ENCODE peak calls at places on chromosomes 4 and X, in five cellular contexts. A is SK-N-SH, W is brain microvascular endothelial cell, N is tibial nerve, V is cardiac muscle cell. Y is an unnamed sample.

GRCh38 chr4:25440478-25441030 is 63.5 kb downstream of the ANAPC4 start:
- DNase-seq in A (no peak), W (no peak), N (no peak), V (peak; percentile 93), Y (no peak)

GRCh38 chr4:98720871-98721480 is 62.6 kb upstream of the TSPAN5 start:
- DNase-seq in A (no peak), W (peak; percentile 14), N (no peak), V (no peak), Y (no peak)

GRCh38 chr4:51843309-51844156 is 580 bp downstream of the DCUN1D4 start:
- DNase-seq in A (peak; percentile 83), W (peak; percentile 53), N (peak; percentile 71), V (peak; percentile 76), Y (no peak)

GRCh38 chrX:108396188-108396885 is 41.9 kb downstream of the COL4A6 start:
- DNase-seq in A (no peak), W (no peak), N (no peak), V (no peak), Y (no peak)

GRCh38 chr4:78219825-78220224 is 162.7 kb downstream of the FRAS1 start:
- DNase-seq in A (no peak), W (no peak), N (no peak), V (no peak), Y (no peak)

GRCh38 chr4:61200991-61201526 is 933 bp downstream of the ADGRL3 start:
- DNase-seq in A (peak; percentile 56), W (peak; percentile 45), N (peak; percentile 7), V (peak; percentile 52), Y (no peak)

GRCh38 chr4:19438228-19438627 is 813.5 kb upstream of the SLIT2 start:
- DNase-seq in A (no peak), W (no peak), N (no peak), V (no peak), Y (no peak)

GRCh38 chr4:6674500-6675149 is 19.1 kb upstream of the S100P start:
- DNase-seq in A (peak; percentile 62), W (peak; percentile 7), N (no peak), V (peak; percentile 27), Y (peak; percentile 49)

GRCh38 chr4:87916636-87917035 is 58.9 kb upstream of the SPP1 start:
- DNase-seq in A (no peak), W (peak; percentile 38), N (no peak), V (peak; percentile 4), Y (no peak)

GRCh38 chr4:152605031-152605430 is 69.1 kb upstream of the FBXW7 start:
- DNase-seq in A (no peak), W (no peak), N (no peak), V (no peak), Y (no peak)

GRCh38 chr4:48342559-48342878 is 1.2 kb downstream of the SLAIN2 start:
- DNase-seq in A (no peak), W (no peak), N (no peak), V (no peak), Y (peak; percentile 31)

GRCh38 chr4:22019676-22020075 is 71.1 kb upstream of the KCNIP4 start:
- DNase-seq in A (no peak), W (no peak), N (no peak), V (peak; percentile 4), Y (no peak)

GRCh38 chrX:38717871-38718270 is 83.4 kb upstream of the MID1IP1 start:
- DNase-seq in A (peak; percentile 32), W (peak; percentile 3), N (no peak), V (peak; percentile 23), Y (no peak)

GRCh38 chr4:10192331-10192730 is 75.7 kb upstream of the WDR1 start:
- DNase-seq in A (no peak), W (no peak), N (no peak), V (no peak), Y (no peak)

GRCh38 chr4:15489551-15489950 is 19.9 kb downstream of the CC2D2A start:
- DNase-seq in A (no peak), W (no peak), N (no peak), V (no peak), Y (no peak)

GRCh38 chr4:98468744-98469143 is 189.7 kb downstream of the TSPAN5 start:
- DNase-seq in A (no peak), W (peak; percentile 47), N (no peak), V (peak; percentile 78), Y (no peak)

GRCh38 chr4:168877407-168877778 is 132.7 kb downstream of the CBR4 start:
- DNase-seq in A (no peak), W (no peak), N (peak; percentile 15), V (no peak), Y (no peak)

GRCh38 chr4:125132281-125132680 is 182.5 kb upstream of the FAT4 start:
- DNase-seq in A (no peak), W (no peak), N (peak; percentile 5), V (no peak), Y (no peak)

GRCh38 chrX:126376465-126376864 is 176.1 kb downstream of the DCAF12L1 start:
- DNase-seq in A (no peak), W (no peak), N (no peak), V (no peak), Y (no peak)

GRCh38 chrX:105999294-105999693 is 39.2 kb downstream of the SERPINA7 start:
- DNase-seq in A (no peak), W (no peak), N (no peak), V (no peak), Y (no peak)

GRCh38 chr4:7335363-7336066 is 99.2 kb downstream of the PSAPL1 start:
- DNase-seq in A (peak; percentile 83), W (no peak), N (peak; percentile 47), V (peak; percentile 48), Y (peak; percentile 66)

GRCh38 chr4:100872811-100873210 is 355.0 kb upstream of the EMCN start:
- DNase-seq in A (no peak), W (peak; percentile 19), N (no peak), V (no peak), Y (no peak)

GRCh38 chr4:182231080-182231479 is 12.1 kb upstream of the TENM3 start:
- DNase-seq in A (no peak), W (peak; percentile 31), N (no peak), V (no peak), Y (no peak)

GRCh38 chr4:71130827-71131603 is 137.6 kb downstream of the DCK start:
- DNase-seq in A (no peak), W (peak; percentile 72), N (no peak), V (peak; percentile 60), Y (no peak)

GRCh38 chr4:115781528-115782146 is 668.2 kb upstream of the NDST4 start:
- DNase-seq in A (no peak), W (no peak), N (no peak), V (no peak), Y (no peak)

GRCh38 chr4:148574502-148574901 is 132.3 kb upstream of the NR3C2 start:
- DNase-seq in A (no peak), W (peak; percentile 37), N (no peak), V (no peak), Y (no peak)

GRCh38 chrX:29478336-29479069 is 736.9 kb upstream of the MAGEB2 start:
- DNase-seq in A (peak; percentile 56), W (peak; percentile 1), N (no peak), V (peak; percentile 55), Y (no peak)

GRCh38 chr4:139984459-139984858 is 169.5 kb downstream of the MAML3 start:
- DNase-seq in A (no peak), W (no peak), N (no peak), V (no peak), Y (no peak)

GRCh38 chr4:138938371-138938699 is 77.2 kb upstream of the NOCT start:
- DNase-seq in A (peak; percentile 42), W (no peak), N (no peak), V (peak; percentile 72), Y (no peak)

GRCh38 chrX:100424012-100424411 is 13.9 kb upstream of the PCDH19 start:
- DNase-seq in A (no peak), W (no peak), N (no peak), V (no peak), Y (no peak)
- TF ChIP-seq CTCF in A (peak; percentile 32), W (peak; percentile 9), N (no peak), V (peak; percentile 15), Y (no peak)

DNA sequence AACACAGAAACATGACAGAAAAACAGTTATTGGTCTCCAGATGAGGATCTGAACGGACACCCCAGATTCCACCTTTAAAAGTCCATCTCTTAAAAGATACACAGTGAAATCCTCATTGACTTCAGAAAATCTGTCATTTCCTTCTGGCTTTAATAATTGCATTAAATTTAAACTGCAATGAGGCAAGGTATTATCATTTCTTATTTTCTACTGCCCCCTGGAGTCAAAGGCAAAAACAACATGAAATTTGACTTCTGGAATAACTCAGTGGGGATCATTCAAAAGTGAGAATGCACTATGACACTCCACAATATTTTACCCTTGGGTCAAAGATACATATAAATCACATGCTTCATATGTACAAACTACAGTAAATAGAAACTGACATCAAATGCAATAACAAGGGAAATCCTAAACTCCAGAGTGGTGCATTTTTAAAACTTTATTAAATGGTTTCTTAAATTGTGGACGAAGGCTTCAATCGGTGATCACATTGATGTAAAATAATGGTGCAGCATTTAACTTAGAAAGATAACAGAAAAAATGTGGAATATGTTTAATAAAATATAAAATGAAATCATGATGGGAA is 56.4 kb upstream of the SPANXN1 start:
- DNase-seq in A (peak; percentile 12), W (peak; percentile 5), N (no peak), V (peak; percentile 0), Y (no peak)
- TF ChIP-seq CTCF in A (peak; percentile 73), W (peak; percentile 25), N (peak; percentile 25), V (peak; percentile 19), Y (no peak)

GRCh38 chr4:882646-883045 is 49.5 kb downstream of the GAK start:
- DNase-seq in A (no peak), W (no peak), N (no peak), V (no peak), Y (no peak)

GRCh38 chr4:878796-879729 is 53.1 kb downstream of the GAK start:
- DNase-seq in A (no peak), W (no peak), N (no peak), V (no peak), Y (no peak)

GRCh38 chr4:881709-882108 is 50.4 kb downstream of the GAK start:
- DNase-seq in A (no peak), W (no peak), N (no peak), V (no peak), Y (no peak)

GRCh38 chr4:879730-880079 is 52.4 kb downstream of the GAK start:
- DNase-seq in A (no peak), W (no peak), N (no peak), V (no peak), Y (no peak)

DNA sequence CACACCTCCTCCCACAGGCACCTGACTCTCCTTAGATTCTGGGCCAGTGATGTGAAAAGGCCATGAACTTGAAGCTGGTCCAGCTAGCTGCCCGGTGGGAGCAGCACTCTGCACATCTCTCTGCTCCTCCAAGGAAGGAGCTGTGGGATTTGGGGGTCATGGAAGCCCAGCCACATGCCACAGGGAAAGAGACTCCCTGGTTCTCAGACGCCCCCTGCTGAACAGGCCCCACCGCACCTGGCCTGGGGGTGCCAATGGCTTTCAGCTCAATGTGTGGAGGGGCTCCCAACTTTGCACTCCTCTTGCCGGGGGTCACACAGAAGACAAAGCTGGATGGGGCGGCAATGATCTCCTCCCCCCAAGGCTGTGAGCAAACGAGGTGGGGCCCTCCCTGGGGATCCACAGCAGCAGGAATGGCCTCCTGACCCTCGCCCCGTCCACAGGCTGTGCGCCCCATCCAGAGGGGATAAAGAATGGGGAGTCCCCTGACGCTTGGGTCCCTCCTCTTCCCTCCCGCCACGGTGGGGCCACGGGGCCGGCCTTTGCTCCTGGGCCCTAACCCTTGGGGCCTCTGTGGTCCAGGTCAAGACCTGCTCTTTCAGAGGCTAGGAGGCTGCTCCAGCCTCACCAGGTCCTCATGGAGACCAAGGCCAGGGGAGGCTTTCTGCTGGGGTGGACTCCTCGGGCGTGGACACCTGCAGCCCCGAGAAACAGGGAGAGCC is 51.3 kb downstream of the GAK start:
- DNase-seq in A (no peak), W (no peak), N (no peak), V (no peak), Y (no peak)
- TF ChIP-seq CTCF in A (no peak), W (peak; percentile 7), N (no peak), V (no peak), Y (no peak)

GRCh38 chrX:136608295-136608933 is 39.5 kb upstream of the CD40LG start:
- DNase-seq in A (no peak), W (no peak), N (peak; percentile 5), V (peak; percentile 42), Y (peak; percentile 19)
- TF ChIP-seq CTCF in A (peak; percentile 32), W (peak; percentile 43), N (peak; percentile 18), V (peak; percentile 21), Y (peak; percentile 47)

Y was measured in natural killer cell.